ENCODE peak calls at places on chromosomes 3 and 15, in four cellular contexts. One of them, this sample, is unnamed.

GRCh38 chr3:104819333-104819732 is 547.4 kb upstream of the ALCAM start:
- DNase-seq in T1000: no peak
- DNase-seq in stimulated activated CD4-positive, alpha-beta T cell treated with anti-CD3 and anti-CD28 coated beads, Interleukin-2, amount 100 ng/mL, for 24 hours: no peak
- DNase-seq in sigmoid colon: no peak
- DNase-seq in this sample: no peak

GRCh38 chr3:21392521-21392920 is 358.5 kb downstream of the ZNF385D start:
- DNase-seq in T1000: no peak
- DNase-seq in stimulated activated CD4-positive, alpha-beta T cell treated with anti-CD3 and anti-CD28 coated beads, Interleukin-2, amount 100 ng/mL, for 24 hours: no peak
- DNase-seq in sigmoid colon: no peak
- DNase-seq in this sample: no peak

GRCh38 chr3:37992271-37993066 is 1.9 kb downstream of the VILL start:
- DNase-seq in T1000: no peak
- DNase-seq in stimulated activated CD4-positive, alpha-beta T cell treated with anti-CD3 and anti-CD28 coated beads, Interleukin-2, amount 100 ng/mL, for 24 hours: no peak
- DNase-seq in sigmoid colon: peak; percentile 54
- DNase-seq in this sample: no peak

GRCh38 chr3:69411331-69411730 is 25.4 kb upstream of the FRMD4B start:
- DNase-seq in stimulated activated CD4-positive, alpha-beta T cell treated with anti-CD3 and anti-CD28 coated beads, Interleukin-2, amount 100 ng/mL, for 24 hours: no peak
- DNase-seq in sigmoid colon: no peak
- DNase-seq in T1000: no peak
- DNase-seq in this sample: no peak

GRCh38 chr15:44033894-44034293 is 161.2 kb downstream of the FRMD5 start:
- DNase-seq in T1000: no peak
- DNase-seq in sigmoid colon: no peak
- DNase-seq in stimulated activated CD4-positive, alpha-beta T cell treated with anti-CD3 and anti-CD28 coated beads, Interleukin-2, amount 100 ng/mL, for 24 hours: no peak
- DNase-seq in this sample: peak; percentile 69

GRCh38 chr3:63508305-63508704 is 144.2 kb upstream of the SNTN start:
- DNase-seq in sigmoid colon: no peak
- DNase-seq in stimulated activated CD4-positive, alpha-beta T cell treated with anti-CD3 and anti-CD28 coated beads, Interleukin-2, amount 100 ng/mL, for 24 hours: no peak
- DNase-seq in T1000: no peak
- DNase-seq in this sample: no peak

GRCh38 chr3:82311901-82312300 is 550.5 kb upstream of the GBE1 start:
- DNase-seq in T1000: no peak
- DNase-seq in stimulated activated CD4-positive, alpha-beta T cell treated with anti-CD3 and anti-CD28 coated beads, Interleukin-2, amount 100 ng/mL, for 24 hours: no peak
- DNase-seq in sigmoid colon: no peak
- DNase-seq in this sample: no peak

GRCh38 chr3:37588761-37589160 is 272.9 kb upstream of the CTDSPL start:
- DNase-seq in sigmoid colon: no peak
- DNase-seq in stimulated activated CD4-positive, alpha-beta T cell treated with anti-CD3 and anti-CD28 coated beads, Interleukin-2, amount 100 ng/mL, for 24 hours: no peak
- DNase-seq in T1000: no peak
- DNase-seq in this sample: no peak

GRCh38 chr3:106566277-106566676 is 697.5 kb upstream of the CBLB start:
- DNase-seq in stimulated activated CD4-positive, alpha-beta T cell treated with anti-CD3 and anti-CD28 coated beads, Interleukin-2, amount 100 ng/mL, for 24 hours: peak; percentile 23
- DNase-seq in sigmoid colon: no peak
- DNase-seq in T1000: no peak
- DNase-seq in this sample: no peak

GRCh38 chr3:114319453-114319852 is 25.6 kb downstream of the TIGIT start:
- DNase-seq in stimulated activated CD4-positive, alpha-beta T cell treated with anti-CD3 and anti-CD28 coated beads, Interleukin-2, amount 100 ng/mL, for 24 hours: no peak
- DNase-seq in T1000: no peak
- DNase-seq in sigmoid colon: no peak
- DNase-seq in this sample: no peak

GRCh38 chr15:39495871-39496459 is 84.9 kb upstream of the THBS1 start:
- DNase-seq in T1000: no peak
- DNase-seq in stimulated activated CD4-positive, alpha-beta T cell treated with anti-CD3 and anti-CD28 coated beads, Interleukin-2, amount 100 ng/mL, for 24 hours: no peak
- DNase-seq in sigmoid colon: no peak
- DNase-seq in this sample: no peak

GRCh38 chr3:101722394-101723173 is 1.8 kb upstream of the CEP97 start:
- DNase-seq in T1000: no peak
- DNase-seq in sigmoid colon: no peak
- DNase-seq in stimulated activated CD4-positive, alpha-beta T cell treated with anti-CD3 and anti-CD28 coated beads, Interleukin-2, amount 100 ng/mL, for 24 hours: no peak
- DNase-seq in this sample: no peak

GRCh38 chr3:21750831-21751391 is at the start of gene ZNF385D:
- DNase-seq in sigmoid colon: peak; percentile 76
- DNase-seq in T1000: no peak
- DNase-seq in stimulated activated CD4-positive, alpha-beta T cell treated with anti-CD3 and anti-CD28 coated beads, Interleukin-2, amount 100 ng/mL, for 24 hours: no peak
- DNase-seq in this sample: peak; percentile 62

GRCh38 chr15:31488437-31489204 is 162.0 kb downstream of the KLF13 start:
- DNase-seq in T1000: peak; percentile 53
- DNase-seq in sigmoid colon: peak; percentile 87
- DNase-seq in stimulated activated CD4-positive, alpha-beta T cell treated with anti-CD3 and anti-CD28 coated beads, Interleukin-2, amount 100 ng/mL, for 24 hours: no peak
- DNase-seq in this sample: no peak

GRCh38 chr3:127177226-127177625 is 15.7 kb upstream of the PRR23E start:
- DNase-seq in stimulated activated CD4-positive, alpha-beta T cell treated with anti-CD3 and anti-CD28 coated beads, Interleukin-2, amount 100 ng/mL, for 24 hours: no peak
- DNase-seq in sigmoid colon: no peak
- DNase-seq in T1000: no peak
- DNase-seq in this sample: no peak

GRCh38 chr15:83504365-83504764 is 57.2 kb downstream of the SH3GL3 start:
- DNase-seq in T1000: no peak
- DNase-seq in stimulated activated CD4-positive, alpha-beta T cell treated with anti-CD3 and anti-CD28 coated beads, Interleukin-2, amount 100 ng/mL, for 24 hours: no peak
- DNase-seq in sigmoid colon: no peak
- DNase-seq in this sample: no peak

GRCh38 chr3:99843590-99844260 is 26.1 kb downstream of the CMSS1 start:
- DNase-seq in T1000: no peak
- DNase-seq in stimulated activated CD4-positive, alpha-beta T cell treated with anti-CD3 and anti-CD28 coated beads, Interleukin-2, amount 100 ng/mL, for 24 hours: no peak
- DNase-seq in sigmoid colon: no peak
- DNase-seq in this sample: no peak